ENCODE peak calls at places on chromosome 6, in six cellular contexts. One of them, this sample, is unnamed.

GRCh38 chr6:30888472-30889137 is 4.3 kb downstream of the DDR1 start:
- DNase-seq in colonic mucosa: no peak
- DNase-seq in fibroblast of the aortic adventitia: peak
- DNase-seq in nephron progenitor cell: no peak
- DNase-seq in lower lobe of right lung: no peak
- DNase-seq in HL-60: no peak
- DNase-seq in this sample: no peak

GRCh38 chr6:32047084-32047478 is 8.9 kb downstream of the CYP21A2 start:
- DNase-seq in lower lobe of right lung: no peak
- DNase-seq in nephron progenitor cell: no peak
- DNase-seq in colonic mucosa: no peak
- DNase-seq in fibroblast of the aortic adventitia: peak
- DNase-seq in HL-60: no peak
- DNase-seq in this sample: peak

GRCh38 chr6:169935348-169935718 is 183.9 kb downstream of the ERMARD start:
- DNase-seq in colonic mucosa: no peak
- DNase-seq in lower lobe of right lung: no peak
- DNase-seq in HL-60: no peak
- DNase-seq in fibroblast of the aortic adventitia: no peak
- DNase-seq in nephron progenitor cell: peak
- DNase-seq in this sample: peak

GRCh38 chr6:125363360-125364121 is 61.8 kb upstream of the HDDC2 start:
- DNase-seq in colonic mucosa: no peak
- DNase-seq in fibroblast of the aortic adventitia: peak
- DNase-seq in lower lobe of right lung: peak
- DNase-seq in HL-60: no peak
- DNase-seq in nephron progenitor cell: peak
- DNase-seq in this sample: peak

GRCh38 chr6:11710968-11711643 is 67.5 kb downstream of the ADTRP start:
- DNase-seq in fibroblast of the aortic adventitia: no peak
- DNase-seq in nephron progenitor cell: no peak
- DNase-seq in lower lobe of right lung: no peak
- DNase-seq in HL-60: no peak
- DNase-seq in colonic mucosa: no peak
- DNase-seq in this sample: no peak

GRCh38 chr6:155317186-155317585 is 2.9 kb upstream of the TFB1M start:
- DNase-seq in fibroblast of the aortic adventitia: peak
- DNase-seq in lower lobe of right lung: no peak
- DNase-seq in HL-60: no peak
- DNase-seq in nephron progenitor cell: no peak
- DNase-seq in colonic mucosa: no peak
- DNase-seq in this sample: peak

GRCh38 chr6:90080876-90081464 is 186.7 kb downstream of the GJA10 start:
- DNase-seq in colonic mucosa: no peak
- DNase-seq in fibroblast of the aortic adventitia: no peak
- DNase-seq in HL-60: no peak
- DNase-seq in lower lobe of right lung: no peak
- DNase-seq in nephron progenitor cell: no peak
- DNase-seq in this sample: no peak

GRCh38 chr6:10141756-10142443 is 273.0 kb downstream of the TFAP2A start:
- DNase-seq in nephron progenitor cell: no peak
- DNase-seq in fibroblast of the aortic adventitia: no peak
- DNase-seq in lower lobe of right lung: no peak
- DNase-seq in colonic mucosa: no peak
- DNase-seq in HL-60: no peak
- DNase-seq in this sample: peak

GRCh38 chr6:3369985-3370360 is 86.9 kb downstream of the SLC22A23 start:
- DNase-seq in HL-60: no peak
- DNase-seq in nephron progenitor cell: no peak
- DNase-seq in lower lobe of right lung: no peak
- DNase-seq in colonic mucosa: no peak
- DNase-seq in fibroblast of the aortic adventitia: no peak
- DNase-seq in this sample: no peak

GRCh38 chr6:125927761-125928160 is 28.8 kb upstream of the HINT3 start:
- DNase-seq in colonic mucosa: no peak
- DNase-seq in HL-60: no peak
- DNase-seq in fibroblast of the aortic adventitia: no peak
- DNase-seq in nephron progenitor cell: peak
- DNase-seq in lower lobe of right lung: no peak
- DNase-seq in this sample: no peak

GRCh38 chr6:156282087-156282486 is 495.1 kb upstream of the ARID1B start:
- DNase-seq in nephron progenitor cell: no peak
- DNase-seq in colonic mucosa: no peak
- DNase-seq in lower lobe of right lung: no peak
- DNase-seq in fibroblast of the aortic adventitia: no peak
- DNase-seq in HL-60: no peak
- DNase-seq in this sample: no peak

GRCh38 chr6:132708771-132709170 is 5.1 kb downstream of the VNN1 start:
- DNase-seq in HL-60: no peak
- DNase-seq in nephron progenitor cell: no peak
- DNase-seq in colonic mucosa: no peak
- DNase-seq in fibroblast of the aortic adventitia: no peak
- DNase-seq in lower lobe of right lung: no peak
- DNase-seq in this sample: no peak

GRCh38 chr6:82917346-82918064 is 148.1 kb downstream of the UBE3D start:
- DNase-seq in colonic mucosa: no peak
- DNase-seq in lower lobe of right lung: no peak
- DNase-seq in nephron progenitor cell: no peak
- DNase-seq in fibroblast of the aortic adventitia: no peak
- DNase-seq in HL-60: no peak
- DNase-seq in this sample: no peak

GRCh38 chr6:80181352-80182081 is 75.0 kb downstream of the BCKDHB start:
- DNase-seq in lower lobe of right lung: no peak
- DNase-seq in fibroblast of the aortic adventitia: no peak
- DNase-seq in HL-60: no peak
- DNase-seq in colonic mucosa: no peak
- DNase-seq in nephron progenitor cell: no peak
- DNase-seq in this sample: peak

GRCh38 chr6:158539363-158539762 is 20.5 kb upstream of the TMEM181 start:
- DNase-seq in nephron progenitor cell: no peak
- DNase-seq in HL-60: no peak
- DNase-seq in fibroblast of the aortic adventitia: no peak
- DNase-seq in colonic mucosa: peak
- DNase-seq in lower lobe of right lung: no peak
- DNase-seq in this sample: no peak

GRCh38 chr6:110547266-110547964 is 71.0 kb upstream of the SLC22A16 start:
- DNase-seq in fibroblast of the aortic adventitia: peak
- DNase-seq in HL-60: no peak
- DNase-seq in nephron progenitor cell: no peak
- DNase-seq in colonic mucosa: no peak
- DNase-seq in lower lobe of right lung: no peak
- DNase-seq in this sample: no peak

GRCh38 chr6:141483561-141484061 is 649.1 kb upstream of the GJE1 start:
- DNase-seq in colonic mucosa: no peak
- DNase-seq in HL-60: peak
- DNase-seq in lower lobe of right lung: no peak
- DNase-seq in fibroblast of the aortic adventitia: peak
- DNase-seq in nephron progenitor cell: no peak
- DNase-seq in this sample: peak

GRCh38 chr6:170247178-170247701 is 43.6 kb downstream of the DLL1 start:
- DNase-seq in nephron progenitor cell: no peak
- DNase-seq in lower lobe of right lung: no peak
- DNase-seq in HL-60: no peak
- DNase-seq in colonic mucosa: no peak
- DNase-seq in fibroblast of the aortic adventitia: no peak
- DNase-seq in this sample: no peak

DNA sequence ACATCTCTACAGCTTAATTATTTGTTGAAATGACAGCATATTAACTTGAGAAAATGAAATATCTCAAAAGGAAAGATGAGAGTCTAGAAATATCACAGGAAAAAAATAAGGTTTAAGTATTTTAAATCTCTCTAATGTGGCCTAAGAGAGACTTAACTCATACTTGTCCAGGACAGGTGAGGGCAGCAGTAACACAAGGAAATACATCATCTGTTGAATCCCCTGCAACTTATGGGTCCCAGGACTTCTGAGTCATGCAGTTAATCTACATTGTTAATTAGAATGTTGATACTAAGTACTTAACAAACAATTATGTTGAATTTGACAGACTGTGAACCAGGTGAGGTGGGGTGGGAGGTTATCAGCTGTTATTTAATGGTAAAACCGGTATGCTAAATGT is 87.8 kb downstream of the CEP57L1 start:
- DNase-seq in HL-60: no peak
- DNase-seq in nephron progenitor cell: no peak
- DNase-seq in fibroblast of the aortic adventitia: no peak
- DNase-seq in lower lobe of right lung: no peak
- DNase-seq in colonic mucosa: no peak
- DNase-seq in this sample: peak
- TF ChIP-seq CTCF in HL-60: no peak
- TF ChIP-seq CTCF in nephron progenitor cell: no peak
- TF ChIP-seq CTCF in fibroblast of the aortic adventitia: no peak
- TF ChIP-seq CTCF in lower lobe of right lung: no peak
- TF ChIP-seq CTCF in colonic mucosa: no peak
- TF ChIP-seq CTCF in this sample: no peak

DNA sequence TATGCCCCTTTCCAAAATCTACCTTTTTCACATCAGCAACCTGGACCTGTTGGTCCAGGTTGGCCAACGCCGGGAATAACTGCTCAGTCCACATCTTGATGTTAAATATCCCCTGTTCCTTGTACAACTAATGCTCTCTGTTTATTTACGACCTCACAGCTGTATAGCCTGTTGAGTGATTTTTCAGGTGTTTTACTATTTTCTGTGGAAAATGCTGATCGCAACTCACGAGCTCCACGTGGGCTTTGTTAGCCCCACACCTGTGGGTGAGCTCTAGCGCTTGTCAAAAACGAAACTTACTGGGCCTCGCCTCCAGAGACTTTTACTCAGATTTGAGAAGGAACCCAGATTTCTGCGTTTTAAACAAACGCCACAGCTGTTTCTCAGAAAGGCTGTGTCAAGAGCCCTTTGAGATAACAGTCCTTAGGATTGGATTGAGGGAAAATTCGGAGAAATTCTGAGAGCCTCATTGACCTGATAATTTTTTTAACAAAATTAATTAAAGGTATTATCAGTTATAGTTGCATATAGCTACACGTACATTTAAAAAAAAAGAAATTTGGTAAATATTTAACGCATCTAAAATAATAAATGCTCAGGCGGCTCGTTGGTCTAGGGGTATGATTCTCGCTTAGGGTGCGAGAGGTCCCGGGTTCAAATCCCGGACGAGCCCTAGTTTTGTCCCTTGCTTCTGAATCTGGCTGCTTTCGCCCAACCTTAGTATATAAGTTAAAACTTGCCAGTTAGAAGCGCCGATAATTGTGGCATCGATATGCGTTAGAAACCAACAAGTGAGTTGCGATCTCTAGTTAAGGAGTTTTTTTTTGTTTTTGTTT is 16.7 kb downstream of the HMGN4 start:
- DNase-seq in HL-60: no peak
- DNase-seq in colonic mucosa: peak
- DNase-seq in lower lobe of right lung: no peak
- DNase-seq in fibroblast of the aortic adventitia: peak
- DNase-seq in nephron progenitor cell: peak
- DNase-seq in this sample: peak
- TF ChIP-seq CTCF in HL-60: no peak
- TF ChIP-seq CTCF in colonic mucosa: no peak
- TF ChIP-seq CTCF in lower lobe of right lung: no peak
- TF ChIP-seq CTCF in fibroblast of the aortic adventitia: no peak
- TF ChIP-seq CTCF in nephron progenitor cell: no peak
- TF ChIP-seq CTCF in this sample: no peak

GRCh38 chr6:122075084-122075760 is 324.2 kb upstream of the HSF2 start:
- DNase-seq in HL-60: no peak
- DNase-seq in lower lobe of right lung: no peak
- DNase-seq in fibroblast of the aortic adventitia: no peak
- DNase-seq in colonic mucosa: no peak
- DNase-seq in nephron progenitor cell: no peak
- DNase-seq in this sample: no peak
- TF ChIP-seq CTCF in HL-60: no peak
- TF ChIP-seq CTCF in lower lobe of right lung: no peak
- TF ChIP-seq CTCF in fibroblast of the aortic adventitia: no peak
- TF ChIP-seq CTCF in colonic mucosa: no peak
- TF ChIP-seq CTCF in nephron progenitor cell: no peak
- TF ChIP-seq CTCF in this sample: no peak

GRCh38 chr6:137161975-137162374 is 11.5 kb downstream of the IL22RA2 start:
- DNase-seq in fibroblast of the aortic adventitia: no peak
- DNase-seq in HL-60: no peak
- DNase-seq in colonic mucosa: no peak
- DNase-seq in nephron progenitor cell: no peak
- DNase-seq in lower lobe of right lung: no peak
- DNase-seq in this sample: peak
- TF ChIP-seq CTCF in fibroblast of the aortic adventitia: no peak
- TF ChIP-seq CTCF in HL-60: no peak
- TF ChIP-seq CTCF in colonic mucosa: no peak
- TF ChIP-seq CTCF in nephron progenitor cell: no peak
- TF ChIP-seq CTCF in lower lobe of right lung: no peak
- TF ChIP-seq CTCF in this sample: no peak

GRCh38 chr6:700490-700889 is 7.6 kb upstream of the EXOC2 start:
- DNase-seq in HL-60: no peak
- DNase-seq in fibroblast of the aortic adventitia: no peak
- DNase-seq in colonic mucosa: no peak
- DNase-seq in lower lobe of right lung: no peak
- DNase-seq in nephron progenitor cell: no peak
- DNase-seq in this sample: no peak

GRCh38 chr6:704037-704436 is 11.1 kb upstream of the EXOC2 start:
- DNase-seq in lower lobe of right lung: no peak
- DNase-seq in nephron progenitor cell: no peak
- DNase-seq in HL-60: no peak
- DNase-seq in fibroblast of the aortic adventitia: no peak
- DNase-seq in colonic mucosa: no peak
- DNase-seq in this sample: no peak

GRCh38 chr6:701215-701614 is 8.3 kb upstream of the EXOC2 start:
- DNase-seq in colonic mucosa: no peak
- DNase-seq in lower lobe of right lung: no peak
- DNase-seq in nephron progenitor cell: no peak
- DNase-seq in fibroblast of the aortic adventitia: no peak
- DNase-seq in HL-60: no peak
- DNase-seq in this sample: no peak

GRCh38 chr6:703562-703961 is 10.6 kb upstream of the EXOC2 start:
- DNase-seq in fibroblast of the aortic adventitia: no peak
- DNase-seq in nephron progenitor cell: no peak
- DNase-seq in HL-60: no peak
- DNase-seq in lower lobe of right lung: no peak
- DNase-seq in colonic mucosa: no peak
- DNase-seq in this sample: no peak

DNA sequence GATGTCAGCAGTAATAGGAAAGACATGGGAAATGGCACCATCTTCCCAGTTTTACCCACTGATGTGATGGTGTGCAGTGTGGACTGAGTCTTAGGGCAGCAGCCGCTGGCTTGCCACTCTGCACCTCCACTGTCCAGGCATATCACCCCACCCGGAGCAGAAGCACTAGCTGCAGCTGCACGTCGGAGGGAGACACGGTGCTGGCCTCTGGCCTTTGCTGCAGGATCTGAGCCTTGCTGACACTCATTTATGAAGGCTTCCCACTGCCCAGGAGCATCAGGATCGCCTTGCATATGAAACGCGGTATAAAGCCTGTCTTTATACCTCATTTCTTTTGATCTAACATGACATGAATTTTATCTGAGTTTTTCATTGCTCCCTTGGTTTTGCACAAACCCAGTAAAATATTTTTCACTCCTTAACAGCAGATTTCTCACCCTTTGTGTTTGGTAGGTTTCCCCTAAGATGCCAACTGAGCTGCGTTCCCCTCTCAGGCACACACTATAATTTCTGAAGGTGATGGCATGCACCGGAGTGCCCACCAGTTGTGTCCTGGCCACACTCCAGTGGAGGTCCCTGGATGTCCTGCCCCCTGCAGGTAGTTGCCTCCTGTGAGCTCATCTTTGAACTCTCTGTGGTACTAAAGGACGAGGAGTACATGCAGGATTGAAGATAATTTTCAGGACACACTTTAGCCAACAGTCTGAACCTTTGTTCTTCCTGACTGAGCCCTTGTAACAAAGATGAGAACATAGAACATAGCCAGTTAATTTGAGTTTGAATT is 8.9 kb upstream of the EXOC2 start:
- DNase-seq in lower lobe of right lung: no peak
- DNase-seq in HL-60: no peak
- DNase-seq in fibroblast of the aortic adventitia: no peak
- DNase-seq in colonic mucosa: no peak
- DNase-seq in nephron progenitor cell: no peak
- DNase-seq in this sample: no peak
- TF ChIP-seq CTCF in lower lobe of right lung: no peak
- TF ChIP-seq CTCF in HL-60: no peak
- TF ChIP-seq CTCF in fibroblast of the aortic adventitia: no peak
- TF ChIP-seq CTCF in colonic mucosa: no peak
- TF ChIP-seq CTCF in nephron progenitor cell: no peak
- TF ChIP-seq CTCF in this sample: no peak